ENCODE peak calls at places on chromosomes 1 and 21, in four cellular contexts. A, K, P and T are unnamed samples. For H3K4me1, the result is how much of the 10 kb centered on the place peaks cover.

GRCh38 chr1:116540088-116540487 is 30.7 kb downstream of the CD58 start:
- DNase-seq in K (no peak), A (no peak), P (no peak), T (no peak)

GRCh38 chr21:29920938-29921337 is 18.9 kb downstream of the GRIK1 start:
- DNase-seq in P (no peak), A (no peak), K (no peak), T (no peak)

GRCh38 chr1:161998811-161999210 is 24.9 kb downstream of the OLFML2B start:
- DNase-seq in A (no peak), K (no peak), P (no peak), T (no peak)

GRCh38 chr1:201042663-201043461 is 19.3 kb upstream of the KIF21B start:
- DNase-seq in A (peak), K (peak), P (peak), T (peak)

GRCh38 chr1:236395780-236396664 is 1.9 kb downstream of the EDARADD start:
- DNase-seq in K (no peak), P (peak), A (no peak), T (no peak)

GRCh38 chr1:116984406-116985160 is 17.0 kb upstream of the CD101 start:
- DNase-seq in K (no peak), P (no peak), A (no peak), T (no peak)

GRCh38 chr1:67888208-67888607 is 54.9 kb upstream of the GNG12 start:
- DNase-seq in K (no peak), P (no peak), A (no peak), T (no peak)

GRCh38 chr1:25890249-25891034 is 14.9 kb upstream of the PAQR7 start:
- DNase-seq in A (peak), K (peak), P (peak), T (no peak)

GRCh38 chr1:155009221-155009711 is 6.7 kb downstream of the ZBTB7B start:
- DNase-seq in A (no peak), K (no peak), P (no peak), T (no peak)

GRCh38 chr1:44602675-44603610 is 71.3 kb downstream of the TMEM53 start:
- DNase-seq in P (no peak), A (no peak), K (peak), T (no peak)

GRCh38 chr1:176217461-176218099 is 10.5 kb upstream of the COP1 start:
- DNase-seq in A (no peak), K (no peak), P (no peak), T (no peak)

GRCh38 chr1:62230724-62231123 is 36.1 kb downstream of the L1TD1 start:
- DNase-seq in K (no peak), A (no peak), P (no peak), T (no peak)

GRCh38 chr1:86779308-86780191 is 75.2 kb downstream of the SH3GLB1 start:
- DNase-seq in P (no peak), A (no peak), K (no peak), T (no peak)

GRCh38 chr1:197942042-197942441 is 24.9 kb downstream of the LHX9 start:
- DNase-seq in A (no peak), K (no peak), P (no peak), T (no peak)

GRCh38 chr1:113808450-113809195 is 3.7 kb downstream of the RSBN1 start:
- DNase-seq in P (no peak), K (no peak), A (no peak), T (no peak)

GRCh38 chr1:245105815-245106410 is 48.9 kb upstream of the KIF26B start:
- DNase-seq in K (no peak), A (no peak), P (no peak), T (no peak)

GRCh38 chr1:101288491-101288944 is 51.7 kb downstream of the S1PR1 start:
- DNase-seq in P (peak), A (peak), K (no peak), T (peak)

GRCh38 chr1:21293537-21294265 is 3.4 kb upstream of the ECE1 start:
- DNase-seq in K (peak), P (no peak), A (no peak), T (peak)

GRCh38 chr21:46168238-46168637 is 12.9 kb upstream of the FTCD start:
- DNase-seq in K (peak), A (peak), P (no peak), T (no peak)

GRCh38 chr1:29100487-29100886 is 23.2 kb downstream of the TMEM200B start:
- DNase-seq in A (no peak), P (no peak), K (no peak), T (no peak)

GRCh38 chr1:60622486-60622885 is 459.9 kb upstream of the NFIA start:
- DNase-seq in P (no peak), A (no peak), K (no peak), T (no peak)

GRCh38 chr1:175394739-175395138 is 202.2 kb upstream of the KIAA0040 start:
- DNase-seq in P (no peak), A (no peak), K (no peak), T (no peak)

GRCh38 chr1:155083865-155084721 is 5.5 kb downstream of the EFNA3 start:
- DNase-seq in K (no peak), A (peak), P (peak), T (no peak)

GRCh38 chr1:116352349-116352813 is 20.7 kb upstream of the ATP1A1 start:
- DNase-seq in A (no peak), P (no peak), K (no peak), T (no peak)

GRCh38 chr1:230191839-230192238 is 124.8 kb downstream of the GALNT2 start:
- DNase-seq in A (no peak), P (no peak), K (no peak), T (no peak)
- H3K27ac ChIP-seq in A (no peak), P (peak), K (peak), T (no peak)

DNA sequence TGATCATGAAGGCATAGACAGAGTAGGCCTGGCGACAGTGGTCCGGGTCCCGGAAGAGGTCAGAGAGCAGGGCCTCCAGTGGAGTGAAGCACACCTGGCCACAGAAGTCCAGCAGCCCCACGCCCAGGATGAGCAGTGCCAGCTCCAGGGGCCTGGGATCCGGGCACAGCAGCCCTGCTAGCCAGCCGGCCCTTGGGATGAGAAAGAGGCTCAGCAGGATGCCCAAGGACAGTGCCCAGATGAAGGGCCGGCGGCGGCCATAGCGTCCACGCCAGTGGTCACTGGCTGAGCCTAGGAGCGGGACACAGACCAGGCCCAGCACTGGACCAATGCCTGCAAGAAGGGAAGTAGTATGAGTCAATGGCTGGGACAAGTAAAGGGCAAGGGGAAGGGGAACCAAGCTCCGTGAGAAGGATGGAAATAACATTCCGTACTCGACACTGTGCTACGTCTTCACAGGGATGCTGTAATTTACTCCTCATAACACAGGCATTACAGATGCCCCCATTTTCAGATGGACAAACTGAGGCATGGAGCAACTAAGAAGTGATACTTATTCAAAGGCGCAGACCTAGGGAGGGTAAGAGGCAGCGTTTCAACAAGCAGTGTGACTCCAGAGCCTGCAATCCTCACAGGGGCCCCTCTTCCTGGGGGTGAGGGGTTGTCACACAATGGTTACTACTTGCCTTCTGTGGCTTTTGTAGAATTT is 16.9 kb downstream of the SLC45A3 start:
- DNase-seq in A (no peak), P (no peak), K (no peak), T (no peak)
- H3K4me3 ChIP-seq in A (no peak), P (peak), K (no peak), T (no peak)

DNA sequence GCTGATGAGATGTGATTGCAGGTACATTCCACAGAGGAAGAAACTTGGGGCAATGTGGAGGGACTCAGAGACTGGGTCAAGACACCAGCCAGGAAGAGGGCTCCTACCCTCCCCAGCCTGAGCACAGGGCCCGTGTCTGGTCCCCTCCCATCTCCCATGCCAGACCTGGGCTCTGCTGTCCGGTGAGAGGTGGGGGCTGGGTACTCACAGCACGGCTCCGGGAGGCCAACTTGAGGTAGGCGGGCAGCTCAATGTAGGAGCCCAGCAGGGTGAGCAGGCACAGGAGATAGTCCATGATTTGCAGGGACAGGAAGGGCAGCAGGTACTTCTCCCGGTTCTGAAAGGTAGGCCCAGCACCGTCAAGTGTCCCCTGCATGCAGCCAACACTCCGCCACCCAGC is 16.2 kb upstream of the MATN1 start:
- DNase-seq in A (no peak), K (no peak), P (no peak), T (no peak)
- H3K4me1 ChIP-seq in A (under half), K (half or more), P (under half), T (under half)

DNA sequence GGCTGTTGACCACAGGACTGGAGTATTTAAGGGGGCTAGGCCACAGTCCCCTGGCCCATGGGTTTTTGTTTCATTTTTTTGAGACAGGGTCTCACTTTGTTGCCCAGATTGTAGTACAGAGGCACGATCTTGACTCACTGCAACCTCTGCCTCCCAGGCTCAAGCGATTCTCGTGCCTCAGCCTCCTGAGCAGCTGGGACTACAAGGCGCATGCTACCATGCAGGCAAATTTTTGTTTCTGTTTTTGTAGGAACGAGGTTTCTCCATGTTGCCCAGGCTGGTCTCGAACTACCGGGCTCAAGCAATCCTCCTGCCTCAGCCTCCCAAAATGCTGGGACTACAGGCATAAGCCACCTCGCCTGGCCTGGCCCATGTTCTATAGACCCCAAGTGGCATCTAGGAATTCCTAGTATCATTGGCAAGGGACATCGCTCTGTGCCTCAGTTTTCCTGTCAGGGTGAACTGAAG is 14.6 kb downstream of the NES start:
- DNase-seq in A (no peak), P (no peak), K (no peak), T (no peak)
- H3K27ac ChIP-seq in A (no peak), P (peak), K (peak), T (no peak)

DNA sequence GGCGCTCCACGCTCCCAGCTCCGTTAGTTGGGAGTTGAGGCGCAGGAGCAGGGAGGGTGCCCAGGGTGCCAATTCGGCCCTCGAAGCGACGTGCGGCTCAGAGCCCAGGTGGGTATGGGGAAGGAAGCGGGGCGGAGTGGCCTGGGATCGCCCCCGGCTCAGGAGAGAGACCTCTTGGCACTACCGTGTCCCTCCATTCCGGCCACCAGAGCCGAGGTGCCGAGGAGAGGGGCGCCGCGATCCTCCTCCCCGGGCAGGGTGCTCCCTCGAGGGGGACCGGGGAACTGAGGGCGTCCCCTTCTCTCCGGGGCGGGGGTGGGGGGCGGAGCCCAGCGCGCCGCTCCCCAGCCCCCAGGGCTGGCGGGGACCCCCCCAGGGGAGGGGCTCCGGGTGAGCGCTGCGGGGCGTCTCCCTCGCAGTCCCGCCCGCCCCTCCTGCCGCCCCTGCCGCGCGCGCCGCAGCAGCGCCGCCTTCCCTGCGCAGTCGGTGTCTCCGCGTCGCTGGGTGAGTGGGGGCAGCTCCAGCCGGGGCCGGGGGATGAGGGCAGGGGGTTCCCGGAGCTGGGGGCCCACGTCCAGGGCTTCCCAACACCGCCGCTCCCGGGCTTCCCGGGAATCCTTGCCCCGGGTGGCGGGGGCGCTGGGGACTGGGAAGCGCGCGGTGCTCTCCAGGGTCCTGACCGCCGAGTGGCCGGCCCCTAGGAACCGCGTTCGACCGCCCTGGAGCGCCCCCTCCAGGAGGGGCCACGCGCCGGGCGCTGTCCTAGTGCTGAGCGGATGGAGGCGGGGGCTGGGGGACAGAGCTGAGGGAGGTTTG is at the start of gene HPCA:
- DNase-seq in K (no peak), P (no peak), A (peak), T (no peak)
- H3K4me3 ChIP-seq in K (peak), P (peak), A (no peak), T (no peak)

GRCh38 chr1:181396171-181396670 is 87.1 kb upstream of the CACNA1E start:
- DNase-seq in P (no peak), A (no peak), K (no peak), T (no peak)

GRCh38 chr1:181396811-181397210 is 86.5 kb upstream of the CACNA1E start:
- DNase-seq in K (no peak), P (no peak), A (no peak), T (no peak)

GRCh38 chr1:181397841-181398240 is 85.5 kb upstream of the CACNA1E start:
- DNase-seq in K (no peak), A (no peak), P (no peak), T (no peak)

GRCh38 chr1:181394766-181395165 is 88.6 kb upstream of the CACNA1E start:
- DNase-seq in P (no peak), A (no peak), K (no peak), T (no peak)

GRCh38 chr1:181398544-181398943 is 84.8 kb upstream of the CACNA1E start:
- DNase-seq in K (no peak), A (no peak), P (no peak), T (no peak)
- H3K4me1 ChIP-seq in K (under half), A (under half), P (under half), T (under half)